ENCODE peak calls at places on chromosomes 11 and 22, in ten cellular contexts. K is CD8-positive, alpha-beta memory T cell; X is epithelial cell of esophagus; F is M059J; W is MM.1S; P is AG09309; O is fibroblast of gingiva; U is activated T-helper 1 cell treated with anti-CD3 and anti-CD28 coated beads, Interleukin-2, amount 50 U/mL, for 16 hours; S is AG04450; G is NCI-H2171 treated with DMSO at 0.1 percent for 48 hours. Q is an unnamed sample.

GRCh38 chr11:43243901-43244300 is 67.9 kb upstream of the API5 start:
- DNase-seq in G (no peak), P (no peak), F (no peak), S (no peak), U (no peak), O (no peak), K (no peak), W (no peak), X (no peak), Q (no peak)

GRCh38 chr22:34111210-34111824 is 191.0 kb upstream of the LARGE1 start:
- DNase-seq in O (no peak), W (peak), S (no peak), G (peak), F (no peak), U (no peak), P (no peak), K (no peak), X (peak), Q (no peak)

GRCh38 chr11:35491231-35491871 is 34.1 kb downstream of the PAMR1 start:
- DNase-seq in K (no peak), F (peak), S (peak), O (peak), G (no peak), X (no peak), U (no peak), W (no peak), P (peak), Q (no peak)

GRCh38 chr11:1401001-1401445 is 11.3 kb downstream of the BRSK2 start:
- DNase-seq in O (no peak), X (no peak), F (no peak), S (no peak), U (no peak), K (no peak), P (no peak), W (no peak), G (no peak), Q (no peak)

GRCh38 chr11:44509291-44509690 is 56.2 kb upstream of the CD82 start:
- DNase-seq in G (no peak), X (no peak), F (no peak), P (no peak), S (no peak), U (no peak), W (no peak), O (no peak), K (no peak), Q (no peak)

GRCh38 chr11:78961186-78961782 is 386.6 kb upstream of the NARS2 start:
- DNase-seq in P (no peak), G (peak), O (peak), W (peak), K (no peak), X (peak), U (no peak), F (peak), S (no peak), Q (no peak)

GRCh38 chr11:57800444-57801184 is 39.0 kb downstream of the CTNND1 start:
- DNase-seq in F (peak), G (peak), O (peak), U (no peak), W (peak), S (peak), K (no peak), P (no peak), X (peak), Q (no peak)

GRCh38 chr11:13638436-13638835 is 30.0 kb upstream of the FAR1 start:
- DNase-seq in P (no peak), G (no peak), K (no peak), U (no peak), X (no peak), O (no peak), W (no peak), S (no peak), F (no peak), Q (no peak)

GRCh38 chr11:62546937-62547625 is 475 bp upstream of the AHNAK start:
- DNase-seq in O (peak), G (no peak), K (no peak), F (peak), X (peak), P (no peak), W (no peak), S (no peak), U (no peak), Q (no peak)

GRCh38 chr22:25350551-25350971 is 131.1 kb downstream of the CRYBB2 start:
- DNase-seq in P (no peak), U (no peak), W (no peak), O (no peak), F (no peak), K (no peak), X (no peak), S (no peak), G (no peak), Q (no peak)

Q was measured in effector memory CD4-positive, alpha-beta T cell.